ENCODE peak calls at places on chromosomes 6 and 20, in nine cellular contexts. O is heart right ventricle, V is transverse colon, N is IMR-90, I is tibial nerve, T is stomach, U is pancreas, M is osteoblast, A is aorta. X is an unnamed sample. For H3K4me1, the result is how much of the 10 kb centered on the place peaks cover.

GRCh38 chr6:150118208-150118607 is 24.6 kb upstream of the PPP1R14C start:
- DNase-seq in O (no peak), V (no peak), N (no peak), I (no peak), T (no peak), U (no peak), M (no peak), A (no peak), X (no peak)

GRCh38 chr20:34233687-34234086 is 7.5 kb upstream of the ASIP start:
- DNase-seq in O (no peak), V (no peak), N (no peak), I (no peak), T (no peak), U (no peak), M (no peak), A (no peak), X (no peak)

GRCh38 chr20:41011551-41012067 is 17.0 kb upstream of the TOP1 start:
- DNase-seq in O (no peak), V (peak), N (no peak), I (no peak), T (no peak), U (no peak), M (no peak), A (no peak), X (no peak)

GRCh38 chr20:63315240-63315981 is 22.4 kb downstream of the COL20A1 start:
- DNase-seq in O (no peak), V (no peak), N (no peak), I (no peak), T (no peak), U (no peak), M (no peak), A (peak), X (no peak)

GRCh38 chr6:11585426-11586016 is 48.0 kb downstream of the TMEM170B start:
- DNase-seq in O (no peak), V (no peak), N (peak), I (no peak), T (no peak), U (no peak), M (peak), A (no peak), X (peak)

GRCh38 chr6:97133071-97133470 is 149.9 kb downstream of the MMS22L start:
- DNase-seq in O (no peak), V (no peak), N (no peak), I (no peak), T (no peak), U (no peak), M (no peak), A (no peak), X (no peak)

GRCh38 chr20:38231786-38232130 is 28.8 kb downstream of the KIAA1755 start:
- DNase-seq in O (peak), V (no peak), N (peak), I (no peak), T (no peak), U (no peak), M (peak), A (no peak), X (no peak)

GRCh38 chr20:37529968-37530600 is 2.4 kb upstream of the BLCAP start:
- DNase-seq in O (no peak), V (no peak), N (no peak), I (no peak), T (no peak), U (no peak), M (no peak), A (no peak), X (no peak)

GRCh38 chr20:23205656-23206055 is 119.5 kb upstream of the CD93 start:
- DNase-seq in O (peak), V (peak), N (peak), I (peak), T (peak), U (peak), M (no peak), A (peak), X (no peak)

GRCh38 chr6:6712258-6712978 is 123.9 kb downstream of the LY86 start:
- DNase-seq in O (no peak), V (peak), N (peak), I (peak), T (peak), U (peak), M (peak), A (no peak), X (no peak)

GRCh38 chr6:75467284-75467683 is 26.3 kb downstream of the FILIP1 start:
- DNase-seq in O (no peak), V (no peak), N (no peak), I (no peak), T (no peak), U (no peak), M (no peak), A (no peak), X (no peak)
- H3K4me1 ChIP-seq in O (under half), V (under half), N (under half), I (under half), T (under half), U (under half), M (under half), A (under half), X (under half)

GRCh38 chr6:34523441-34524206 is 32.5 kb downstream of the SPDEF start:
- DNase-seq in O (no peak), V (no peak), N (no peak), I (no peak), T (no peak), U (no peak), M (peak), A (peak), X (no peak)

GRCh38 chr6:34519971-34520644 is 36.0 kb downstream of the SPDEF start:
- DNase-seq in O (no peak), V (no peak), N (no peak), I (no peak), T (no peak), U (no peak), M (peak), A (peak), X (no peak)

GRCh38 chr6:34522740-34523139 is 33.4 kb downstream of the SPDEF start:
- DNase-seq in O (no peak), V (no peak), N (no peak), I (no peak), T (no peak), U (no peak), M (no peak), A (peak), X (no peak)

GRCh38 chr6:34520645-34521462 is 35.3 kb downstream of the SPDEF start:
- DNase-seq in O (no peak), V (no peak), N (no peak), I (no peak), T (no peak), U (no peak), M (peak), A (peak), X (no peak)

DNA sequence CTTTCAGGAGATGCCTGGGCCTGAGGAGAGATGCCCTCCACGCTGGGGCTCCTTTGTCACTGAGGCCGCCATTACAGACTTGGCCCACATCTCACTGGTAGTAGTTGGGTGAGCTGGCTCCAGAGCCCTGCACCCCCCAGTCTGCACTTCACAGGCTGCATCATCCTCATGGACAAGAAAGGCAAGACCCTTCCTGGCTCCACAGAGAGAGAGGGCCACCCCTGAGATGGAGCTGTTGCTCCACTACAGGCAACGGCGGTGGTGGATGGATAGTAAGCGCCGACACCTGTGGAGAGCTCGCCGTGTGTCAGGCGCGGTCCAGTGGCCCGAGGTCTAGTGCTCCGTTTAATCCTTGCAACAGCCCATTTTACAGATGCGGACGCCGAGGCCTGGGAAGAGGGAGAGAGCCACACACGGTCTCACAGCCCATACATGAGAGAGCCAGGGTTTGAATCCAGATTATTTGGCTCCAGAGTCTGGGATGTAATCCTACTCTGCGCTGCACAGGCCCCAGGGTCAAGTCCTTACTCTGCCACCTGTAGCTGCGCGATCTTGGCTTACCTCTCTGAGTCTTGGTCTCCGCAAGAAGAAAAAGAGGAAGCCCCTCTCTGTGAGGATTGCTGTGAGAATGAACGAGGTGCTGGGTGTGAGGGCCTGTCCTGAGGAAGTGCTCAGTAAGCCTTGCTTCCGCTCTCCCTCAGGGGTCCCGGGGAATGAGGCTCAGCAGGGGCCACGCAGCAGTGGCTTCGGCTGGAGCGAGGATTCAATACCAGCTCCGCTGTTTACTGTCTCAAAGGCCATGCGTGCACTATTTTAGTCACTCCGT is 34.5 kb downstream of the SPDEF start:
- DNase-seq in O (no peak), V (no peak), N (no peak), I (no peak), T (no peak), U (no peak), M (peak), A (peak), X (no peak)
- H3K4me1 ChIP-seq in O (under half), V (under half), N (under half), I (under half), T (under half), U (under half), M (under half), A (under half), X (under half)

GRCh38 chr6:38935051-38935450 is 113.5 kb upstream of the GLP1R start:
- DNase-seq in O (no peak), V (no peak), N (no peak), I (no peak), T (no peak), U (no peak), M (no peak), A (no peak), X (no peak)

GRCh38 chr6:38943964-38944363 is 104.6 kb upstream of the GLP1R start:
- DNase-seq in O (no peak), V (no peak), N (no peak), I (no peak), T (no peak), U (no peak), M (no peak), A (no peak), X (no peak)

GRCh38 chr6:38942442-38942841 is 106.1 kb upstream of the GLP1R start:
- DNase-seq in O (no peak), V (no peak), N (no peak), I (no peak), T (no peak), U (no peak), M (no peak), A (no peak), X (no peak)

GRCh38 chr6:38937839-38938613 is 110.6 kb upstream of the GLP1R start:
- DNase-seq in O (no peak), V (no peak), N (no peak), I (no peak), T (no peak), U (no peak), M (no peak), A (no peak), X (no peak)

DNA sequence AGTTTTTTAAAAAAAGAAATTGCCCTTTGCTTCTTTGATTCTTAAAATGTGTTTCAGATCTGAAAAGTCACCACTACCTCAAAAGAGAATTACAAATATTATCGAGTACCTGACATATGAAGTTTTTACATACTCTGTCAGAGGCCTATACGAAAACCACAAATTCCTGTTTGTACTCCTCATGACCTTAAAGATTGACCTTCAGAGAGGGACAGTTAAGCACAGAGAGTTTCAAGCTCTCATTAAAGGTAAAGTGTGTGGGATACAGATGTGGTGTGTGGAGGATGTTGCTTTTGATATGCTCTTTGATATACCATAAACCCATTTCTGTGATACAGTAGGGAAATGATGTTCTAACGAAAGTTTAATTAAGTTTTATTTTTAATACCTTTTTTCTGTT is 109.8 kb upstream of the GLP1R start:
- DNase-seq in O (no peak), V (no peak), N (no peak), I (no peak), T (no peak), U (no peak), M (no peak), A (no peak), X (no peak)
- H3K4me1 ChIP-seq in O (under half), V (under half), N (under half), I (under half), T (under half), U (under half), M (under half), A (under half), X (under half)

GRCh38 chr20:53083411-53083810 is 111.3 kb downstream of the TSHZ2 start:
- DNase-seq in O (no peak), V (no peak), N (no peak), I (no peak), T (no peak), U (no peak), M (no peak), A (no peak), X (no peak)

GRCh38 chr20:53085720-53086119 is 113.6 kb downstream of the TSHZ2 start:
- DNase-seq in O (no peak), V (no peak), N (no peak), I (no peak), T (no peak), U (no peak), M (no peak), A (no peak), X (no peak)

GRCh38 chr20:53081916-53082863 is 110.0 kb downstream of the TSHZ2 start:
- DNase-seq in O (no peak), V (no peak), N (no peak), I (no peak), T (no peak), U (no peak), M (no peak), A (no peak), X (no peak)

GRCh38 chr20:53087034-53087777 is 115.0 kb downstream of the TSHZ2 start:
- DNase-seq in O (no peak), V (no peak), N (no peak), I (no peak), T (no peak), U (no peak), M (no peak), A (no peak), X (no peak)

DNA sequence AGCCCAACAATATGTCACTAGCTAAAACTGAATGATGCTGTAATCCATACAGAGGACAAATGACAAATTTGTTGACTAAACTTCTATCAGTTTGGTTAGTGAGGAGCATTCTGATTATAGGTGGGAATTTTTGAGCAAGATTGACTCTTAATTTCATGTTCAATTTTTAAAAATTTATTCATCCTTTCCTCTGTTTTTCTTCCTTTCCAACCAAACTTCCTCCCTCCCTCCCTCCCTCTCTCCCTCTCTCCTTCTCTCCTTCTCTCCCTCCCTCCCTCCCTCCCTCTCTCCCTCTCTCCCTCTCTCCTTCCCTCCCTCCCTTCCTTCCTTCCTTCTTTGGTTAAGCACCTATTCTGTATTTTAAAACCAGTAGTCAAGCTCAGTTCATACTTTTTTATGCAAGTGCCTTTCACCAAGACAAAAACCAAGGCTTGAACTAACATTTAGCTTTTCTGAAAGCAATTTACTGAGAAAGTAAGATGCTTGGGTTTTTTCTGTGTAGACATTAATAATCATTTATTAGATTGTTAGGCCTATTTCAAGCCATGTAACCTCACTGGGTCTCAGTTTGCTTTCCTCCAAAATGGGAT is 112.3 kb downstream of the TSHZ2 start:
- DNase-seq in O (no peak), V (no peak), N (no peak), I (no peak), T (no peak), U (no peak), M (no peak), A (no peak), X (no peak)
- H3K4me1 ChIP-seq in O (under half), V (under half), N (under half), I (under half), T (under half), U (under half), M (under half), A (under half), X (under half)

GRCh38 chr20:3158968-3159431 is 665 bp downstream of the FASTKD5 start:
- DNase-seq in O (no peak), V (no peak), N (peak), I (no peak), T (no peak), U (no peak), M (peak), A (no peak), X (no peak)
- H3K4me1 ChIP-seq in O (under half), V (under half), N (under half), I (under half), T (under half), U (under half), M (under half), A (under half), X (under half)